ENCODE peak calls at places on chromosomes 2 and 18, in five cellular contexts. C is GM12878, W is K562, T is HepG2, H is HCT116. U is an unnamed sample.

GRCh38 chr2:37786153-37786809 is 114.8 kb upstream of the CDC42EP3 start:
- DNase-seq in C (no peak), T (no peak), W (no peak), H (no peak), U (no peak)

GRCh38 chr2:239471011-239471792 is 70.4 kb upstream of the HDAC4 start:
- DNase-seq in T (no peak), H (no peak), C (no peak), W (no peak), U (no peak)

GRCh38 chr2:227460079-227460485 is 11.9 kb upstream of the AGFG1 start:
- DNase-seq in C (no peak), T (no peak), W (peak; percentile 66), H (no peak), U (no peak)

GRCh38 chr2:16652296-16653082 is 13.1 kb downstream of the CYRIA start:
- DNase-seq in H (no peak), C (no peak), T (no peak), W (no peak), U (no peak)

GRCh38 chr2:232418466-232419244 is 12.0 kb downstream of the ALPG start:
- DNase-seq in W (peak; percentile 19), H (no peak), T (no peak), C (no peak), U (peak; percentile 70)

GRCh38 chr2:39091535-39091934 is 29.3 kb downstream of the SOS1 start:
- DNase-seq in T (no peak), H (no peak), C (no peak), W (no peak), U (peak; percentile 33)

GRCh38 chr2:196233808-196234501 is 62.6 kb upstream of the STK17B start:
- DNase-seq in H (no peak), C (peak; percentile 60), T (no peak), W (no peak), U (no peak)

GRCh38 chr2:225894240-225894980 is 494.9 kb downstream of the NYAP2 start:
- DNase-seq in W (no peak), T (peak; percentile 69), H (peak; percentile 13), C (no peak), U (no peak)

GRCh38 chr2:213284105-213285090 is at the start of gene SPAG16:
- DNase-seq in W (peak; percentile 87), C (peak; percentile 92), H (no peak), T (peak; percentile 99), U (peak; percentile 99)

GRCh38 chr2:230153390-230153976 is 66.3 kb downstream of the SP110 start:
- DNase-seq in H (no peak), T (no peak), W (no peak), C (no peak), U (no peak)

GRCh38 chr2:240437861-240438809 is 2.7 kb downstream of the GPC1 start:
- DNase-seq in W (peak; percentile 70), C (no peak), T (peak; percentile 51), H (peak; percentile 38), U (peak; percentile 74)

GRCh38 chr2:127175821-127176354 is 44.2 kb downstream of the CYP27C1 start:
- DNase-seq in W (no peak), T (no peak), C (no peak), H (no peak), U (no peak)

GRCh38 chr18:33755918-33756590 is 178.0 kb downstream of the ASXL3 start:
- DNase-seq in H (no peak), C (no peak), T (no peak), W (no peak), U (no peak)

GRCh38 chr2:767944-768343 is 90.7 kb upstream of the TMEM18 start:
- DNase-seq in H (no peak), T (no peak), C (no peak), W (no peak), U (no peak)

GRCh38 chr2:241811209-241811951 is 2.4 kb downstream of the NEU4 start:
- DNase-seq in H (no peak), C (no peak), W (no peak), T (no peak), U (no peak)

GRCh38 chr2:15563227-15564100 is 2.3 kb upstream of the NBAS start:
- DNase-seq in H (no peak), T (peak; percentile 20), C (no peak), W (peak; percentile 68), U (no peak)

GRCh38 chr18:70293166-70293565 is 4.3 kb downstream of the SOCS6 start:
- DNase-seq in W (peak; percentile 56), C (no peak), H (no peak), T (no peak), U (no peak)

GRCh38 chr2:168748461-168748860 is 54.0 kb upstream of the NOSTRIN start:
- DNase-seq in T (no peak), W (no peak), H (no peak), C (no peak), U (no peak)

GRCh38 chr18:61754039-61754583 is 138.7 kb downstream of the RNF152 start:
- DNase-seq in W (no peak), C (no peak), T (no peak), H (no peak), U (no peak)

GRCh38 chr2:108536133-108536780 is 2.0 kb downstream of the LIMS1 start:
- DNase-seq in T (peak; percentile 50), H (no peak), W (peak; percentile 48), C (no peak), U (no peak)

GRCh38 chr2:180222642-180223041 is 215.5 kb upstream of the CWC22 start:
- DNase-seq in T (no peak), W (no peak), C (no peak), H (no peak), U (no peak)

GRCh38 chr2:109129921-109130725 is 1.1 kb downstream of the SH3RF3 start:
- DNase-seq in H (no peak), W (no peak), C (no peak), T (no peak), U (peak; percentile 34)

GRCh38 chr2:112692496-112692911 is 28.3 kb upstream of the NT5DC4 start:
- DNase-seq in W (peak; percentile 97), C (peak; percentile 87), H (peak; percentile 85), T (peak; percentile 96), U (peak; percentile 49)

GRCh38 chr2:60992985-60993392 is 24.5 kb upstream of the PEX13 start:
- DNase-seq in H (no peak), W (no peak), T (no peak), C (peak; percentile 83), U (no peak)

GRCh38 chr2:159551811-159552210 is 64.5 kb downstream of the BAZ2B start:
- DNase-seq in W (no peak), T (no peak), C (no peak), H (no peak), U (no peak)

GRCh38 chr2:104213758-104214157 is 640.2 kb upstream of the POU3F3 start:
- DNase-seq in C (no peak), W (no peak), T (no peak), H (no peak), U (peak; percentile 33)

GRCh38 chr2:104215269-104216161 is 638.4 kb upstream of the POU3F3 start:
- DNase-seq in C (no peak), H (no peak), T (no peak), W (no peak), U (peak; percentile 58)
- H2AFZ ChIP-seq in C (no peak overlapping the region), H (no peak overlapping the region), T (no peak overlapping the region), W (no peak overlapping the region), U (peak overlapping the region; percentile 57)

GRCh38 chr2:217978536-217979150 is 24.2 kb downstream of the TNS1 start:
- DNase-seq in W (no peak), C (no peak), H (no peak), T (no peak), U (peak; percentile 86)

GRCh38 chr2:217979151-217979811 is 23.5 kb downstream of the TNS1 start:
- DNase-seq in H (no peak), W (no peak), T (no peak), C (no peak), U (peak; percentile 67)

GRCh38 chr2:217976301-217976700 is 26.5 kb downstream of the TNS1 start:
- DNase-seq in C (no peak), T (no peak), H (no peak), W (no peak), U (no peak)

GRCh38 chr2:217980036-217980435 is 22.8 kb downstream of the TNS1 start:
- DNase-seq in C (no peak), H (no peak), W (no peak), T (no peak), U (no peak)

GRCh38 chr2:217977840-217978535 is 24.8 kb downstream of the TNS1 start:
- DNase-seq in W (no peak), T (no peak), C (no peak), H (no peak), U (no peak)
- TF ChIP-seq EZH2 in W (no peak), T (peak; percentile 49), C (no peak), H (no peak), U (no peak)

DNA sequence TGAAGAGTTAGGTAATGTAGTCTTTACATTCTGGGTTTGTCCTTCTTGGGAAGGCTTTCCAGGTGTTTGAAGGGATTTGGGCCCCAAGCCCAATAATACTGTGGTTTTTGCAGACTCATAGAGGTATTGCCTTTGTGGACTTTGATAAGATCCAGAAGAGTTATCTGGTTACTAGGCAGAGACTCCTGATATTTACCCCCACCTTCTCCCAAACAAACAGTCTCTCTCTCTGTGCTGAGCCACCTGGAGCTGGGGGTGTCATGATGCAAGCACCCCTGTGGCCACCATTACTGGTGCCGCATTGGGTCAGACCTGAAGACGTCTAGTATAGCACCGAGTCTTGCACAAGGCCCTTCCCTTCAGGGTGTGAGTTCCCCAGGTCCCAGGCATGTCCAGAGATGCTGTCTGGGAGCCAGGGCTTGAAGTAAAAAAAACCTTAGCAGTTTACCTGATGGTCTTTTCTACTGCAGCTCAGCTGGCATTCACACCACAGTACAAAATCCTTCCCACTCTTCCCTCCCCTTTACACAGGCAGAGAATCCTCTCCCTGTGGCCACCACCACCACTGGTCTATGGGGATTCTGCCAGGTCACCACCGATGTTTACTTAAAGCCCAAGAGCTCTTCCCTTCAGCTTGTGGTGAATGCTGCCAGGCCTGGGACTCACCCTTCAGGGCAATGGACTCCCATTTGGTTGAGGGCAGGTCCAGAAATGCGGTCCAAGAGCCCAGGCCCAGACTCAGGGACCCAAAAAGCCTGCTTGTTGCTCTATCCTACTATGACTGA is 22.2 kb upstream of the FAM228A start:
- DNase-seq in C (no peak), H (no peak), T (peak; percentile 43), W (no peak), U (no peak)
- TF ChIP-seq REST in C (no peak), H (no peak), T (no peak), W (no peak), U (no peak)

GRCh38 chr2:72494392-72494791 is 331.4 kb downstream of the EXOC6B start:
- DNase-seq in H (no peak), W (no peak), C (no peak), T (no peak), U (no peak)
- H2AFZ ChIP-seq in H (no peak overlapping the region), W (no peak overlapping the region), C (no peak overlapping the region), T (no peak overlapping the region), U (no peak overlapping the region)

GRCh38 chr2:102356381-102356712 is 751 bp downstream of the IL18R1 start:
- DNase-seq in T (no peak), C (no peak), H (no peak), W (no peak), U (no peak)
- TF ChIP-seq EZH2 in T (peak; percentile 56), C (no peak), H (no peak), W (no peak), U (no peak)

DNA sequence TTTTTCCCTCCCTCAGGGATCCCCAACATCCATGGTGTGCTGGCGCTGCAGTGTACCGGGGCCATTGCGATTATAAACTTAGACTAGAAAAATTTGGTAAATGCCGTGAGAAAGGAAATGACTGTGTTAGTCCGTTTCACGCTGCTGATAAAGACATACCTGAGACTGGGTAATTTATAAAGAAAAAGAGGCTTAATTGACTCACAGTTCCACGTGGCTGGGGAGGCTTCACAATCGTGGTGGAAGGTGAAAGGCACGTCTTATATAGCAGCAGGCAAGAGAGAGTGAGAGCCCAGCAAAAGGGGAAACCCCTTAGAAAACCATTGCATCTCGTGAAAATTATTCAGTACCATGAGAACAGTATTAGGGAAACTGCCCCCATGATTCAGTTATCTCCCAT is 44.3 kb downstream of the NTSR2 start:
- DNase-seq in C (no peak), T (no peak), H (no peak), W (no peak), U (no peak)
- TF ChIP-seq REST in C (no peak), T (no peak), H (no peak), W (no peak), U (no peak)

U was measured in GM23338.